ENCODE peak calls at places on chromosomes 13 and 19, in eight cellular contexts. K is pons, T is left ventricle myocardium inferior, F is GM12864, E is posterior cingulate gyrus, G is KG1, U is neuronal stem cell, O is activated B cell treated with CpG ODN at 0.5 μM for 24 hours. M is an unnamed sample.

GRCh38 chr19:4636151-4636717 is 3.1 kb upstream of the TNFAIP8L1 start:
- DNase-seq in K (no peak), T (peak), F (no peak), E (no peak), G (peak), U (peak), O (peak), M (peak)

GRCh38 chr19:7904074-7905020 is 670 bp downstream of the MAP2K7 start:
- DNase-seq in K (no peak), T (no peak), F (no peak), E (no peak), G (no peak), U (no peak), O (no peak), M (peak)

GRCh38 chr13:34657716-34658115 is 284.4 kb upstream of the NBEA start:
- DNase-seq in K (no peak), T (no peak), F (no peak), E (no peak), G (no peak), U (no peak), O (no peak), M (no peak)

GRCh38 chr19:1690570-1691307 is 38.3 kb upstream of the TCF3 start:
- DNase-seq in K (no peak), T (no peak), F (no peak), E (peak), G (no peak), U (peak), O (peak), M (no peak)

GRCh38 chr13:75481176-75482069 is 546 bp downstream of the TBC1D4 start:
- DNase-seq in K (no peak), T (peak), F (no peak), E (peak), G (peak), U (peak), O (peak), M (no peak)

GRCh38 chr19:48964205-48965032 is 690 bp upstream of the FTL start:
- DNase-seq in K (peak), T (peak), F (no peak), E (no peak), G (no peak), U (no peak), O (no peak), M (no peak)

GRCh38 chr19:4516939-4517300 is 1.4 kb downstream of the PLIN4 start:
- DNase-seq in K (no peak), T (peak), F (no peak), E (no peak), G (no peak), U (no peak), O (no peak), M (peak)

GRCh38 chr19:8423821-8424223 is 10.7 kb downstream of the MARCHF2 start:
- DNase-seq in K (peak), T (peak), F (no peak), E (no peak), G (no peak), U (peak), O (no peak), M (peak)

GRCh38 chr13:61286148-61286745 is 129.4 kb downstream of the PCDH20 start:
- DNase-seq in K (peak), T (no peak), F (no peak), E (no peak), G (peak), U (peak), O (no peak), M (no peak)

GRCh38 chr13:112928958-112929777 is 39.8 kb upstream of the MCF2L start:
- DNase-seq in K (no peak), T (no peak), F (no peak), E (no peak), G (no peak), U (no peak), O (no peak), M (no peak)

GRCh38 chr13:110233181-110233641 is 73.7 kb downstream of the COL4A1 start:
- DNase-seq in K (no peak), T (peak), F (no peak), E (no peak), G (no peak), U (no peak), O (no peak), M (no peak)

GRCh38 chr19:6476155-6476895 is 5.3 kb downstream of the DENND1C start:
- DNase-seq in K (peak), T (peak), F (no peak), E (peak), G (no peak), U (peak), O (peak), M (peak)

GRCh38 chr19:436413-436950 is 24.4 kb downstream of the SHC2 start:
- DNase-seq in K (no peak), T (no peak), F (no peak), E (no peak), G (no peak), U (no peak), O (no peak), M (no peak)

GRCh38 chr19:6516659-6517291 is 14.1 kb upstream of the TNFSF9 start:
- DNase-seq in K (peak), T (peak), F (peak), E (peak), G (peak), U (peak), O (peak), M (peak)

GRCh38 chr13:100875392-100876043 is 200.9 kb upstream of the TMTC4 start:
- DNase-seq in K (no peak), T (no peak), F (no peak), E (no peak), G (no peak), U (no peak), O (no peak), M (no peak)

GRCh38 chr19:51861870-51862622 is 25.7 kb downstream of the ZNF577 start:
- DNase-seq in K (no peak), T (no peak), F (no peak), E (no peak), G (no peak), U (no peak), O (no peak), M (no peak)

GRCh38 chr19:32914879-32915278 is 45.3 kb upstream of the SLC7A9 start:
- DNase-seq in K (no peak), T (no peak), F (no peak), E (no peak), G (no peak), U (no peak), O (no peak), M (no peak)

GRCh38 chr13:57128909-57129308 is 11.8 kb upstream of the PRR20A start:
- DNase-seq in K (no peak), T (no peak), F (no peak), E (no peak), G (no peak), U (no peak), O (no peak), M (no peak)

GRCh38 chr19:1653300-1653628 is 849 bp upstream of the TCF3 start:
- DNase-seq in K (no peak), T (no peak), F (no peak), E (no peak), G (no peak), U (no peak), O (no peak), M (no peak)

GRCh38 chr19:13173129-13173737 is 23.0 kb downstream of the IER2 start:
- DNase-seq in K (no peak), T (no peak), F (no peak), E (no peak), G (no peak), U (no peak), O (no peak), M (no peak)

GRCh38 chr19:3968556-3969434 is 2.1 kb downstream of the DAPK3 start:
- DNase-seq in K (peak), T (peak), F (no peak), E (no peak), G (no peak), U (peak), O (no peak), M (peak)

GRCh38 chr13:113862191-113862765 is 1.6 kb downstream of the GAS6 start:
- DNase-seq in K (no peak), T (no peak), F (no peak), E (no peak), G (no peak), U (no peak), O (no peak), M (no peak)

GRCh38 chr13:103403148-103403740 is 337.0 kb upstream of the SLC10A2 start:
- DNase-seq in K (no peak), T (no peak), F (no peak), E (no peak), G (no peak), U (no peak), O (no peak), M (no peak)

GRCh38 chr19:48926909-48927308 is 6.6 kb upstream of the DHDH start:
- DNase-seq in K (peak), T (no peak), F (no peak), E (peak), G (no peak), U (no peak), O (no peak), M (no peak)

GRCh38 chr13:65336916-65337315 is 1893.2 kb downstream of the PCDH9 start:
- DNase-seq in K (no peak), T (no peak), F (no peak), E (no peak), G (no peak), U (no peak), O (no peak), M (no peak)

GRCh38 chr13:111298214-111298975 is 22.0 kb upstream of the TEX29 start:
- DNase-seq in K (no peak), T (no peak), F (no peak), E (peak), G (no peak), U (no peak), O (no peak), M (no peak)

GRCh38 chr13:25752957-25753540 is 298.8 kb downstream of the SHISA2 start:
- DNase-seq in K (no peak), T (peak), F (no peak), E (no peak), G (peak), U (no peak), O (no peak), M (no peak)

GRCh38 chr13:102355251-102355650 is 46.6 kb downstream of the FGF14 start:
- DNase-seq in K (no peak), T (no peak), F (no peak), E (no peak), G (no peak), U (no peak), O (no peak), M (no peak)

GRCh38 chr19:47526798-47527197 is 11.9 kb upstream of the NAPA start:
- DNase-seq in K (no peak), T (no peak), F (no peak), E (no peak), G (no peak), U (no peak), O (no peak), M (no peak)

GRCh38 chr13:34522818-34523217 is 419.3 kb upstream of the NBEA start:
- DNase-seq in K (no peak), T (no peak), F (no peak), E (no peak), G (no peak), U (no peak), O (no peak), M (no peak)

GRCh38 chr19:3985643-3986259 is 488 bp upstream of the EEF2 start:
- DNase-seq in K (no peak), T (no peak), F (no peak), E (no peak), G (no peak), U (peak), O (no peak), M (no peak)

GRCh38 chr13:74966814-74967213 is 515.2 kb downstream of the TBC1D4 start:
- DNase-seq in K (peak), T (no peak), F (no peak), E (no peak), G (no peak), U (no peak), O (no peak), M (peak)

GRCh38 chr13:73981595-73981994 is 152.6 kb downstream of the KLF12 start:
- DNase-seq in K (no peak), T (no peak), F (no peak), E (no peak), G (no peak), U (no peak), O (no peak), M (no peak)

GRCh38 chr19:57512845-57513244 is 13.1 kb downstream of the ZNF773 start:
- DNase-seq in K (no peak), T (no peak), F (no peak), E (no peak), G (no peak), U (no peak), O (no peak), M (no peak)

GRCh38 chr19:51195316-51195586 is 29.6 kb upstream of the CD33 start:
- DNase-seq in K (no peak), T (no peak), F (no peak), E (no peak), G (no peak), U (no peak), O (no peak), M (no peak)

GRCh38 chr13:76161143-76161542 is 525.0 kb downstream of the LMO7 start:
- DNase-seq in K (no peak), T (peak), F (no peak), E (no peak), G (no peak), U (no peak), O (no peak), M (no peak)

GRCh38 chr19:4266253-4267000 is 12.6 kb upstream of the SHD start:
- DNase-seq in K (no peak), T (no peak), F (no peak), E (no peak), G (no peak), U (no peak), O (no peak), M (no peak)

GRCh38 chr19:16244091-16244490 is 46.4 kb downstream of the AP1M1 start:
- DNase-seq in K (no peak), T (no peak), F (no peak), E (no peak), G (no peak), U (no peak), O (no peak), M (no peak)